ENCODE peak calls at places on chromosomes 2 and 18, in four cellular contexts. A is mucosa of descending colon, O is progenitor cell of endocrine pancreas, Z is AML-193. G is an unnamed sample.

GRCh38 chr18:45254683-45255082 is 360.6 kb upstream of the SLC14A2 start:
- DNase-seq in A (no peak), O (no peak), Z (no peak), G (no peak)

GRCh38 chr2:225040862-225041209 is 1.4 kb downstream of the DOCK10 start:
- DNase-seq in A (peak), O (no peak), Z (peak), G (no peak)

GRCh38 chr18:49321800-49322461 is 138.5 kb downstream of the DYM start:
- DNase-seq in A (no peak), O (no peak), Z (no peak), G (no peak)

GRCh38 chr18:45568017-45568416 is 47.3 kb upstream of the SLC14A2 start:
- DNase-seq in A (no peak), O (no peak), Z (no peak), G (no peak)

GRCh38 chr2:135826561-135826960 is 10.4 kb downstream of the LCT start:
- DNase-seq in A (no peak), O (no peak), Z (no peak), G (no peak)

GRCh38 chr2:174328309-174329156 is 6.2 kb upstream of the SP9 start:
- DNase-seq in A (no peak), O (no peak), Z (no peak), G (no peak)

GRCh38 chr18:55100817-55101457 is 141.7 kb upstream of the CCDC68 start:
- DNase-seq in A (no peak), O (no peak), Z (no peak), G (no peak)

GRCh38 chr2:161956751-161957150 is 117.3 kb downstream of the DPP4 start:
- DNase-seq in A (no peak), O (no peak), Z (no peak), G (no peak)

GRCh38 chr2:7860693-7861092 is 821.2 kb upstream of the ID2 start:
- DNase-seq in A (no peak), O (no peak), Z (no peak), G (no peak)

GRCh38 chr18:50928551-50928950 is 39.3 kb upstream of the ELAC1 start:
- DNase-seq in A (no peak), O (no peak), Z (no peak), G (no peak)

GRCh38 chr2:233446616-233447305 is 92.5 kb downstream of the DGKD start:
- DNase-seq in A (no peak), O (no peak), Z (no peak), G (no peak)

GRCh38 chr2:46385786-46386577 is 88.8 kb downstream of the EPAS1 start:
- DNase-seq in A (no peak), O (no peak), Z (peak), G (no peak)

GRCh38 chr2:40361478-40361877 is 90.4 kb downstream of the SLC8A1 start:
- DNase-seq in A (no peak), O (no peak), Z (no peak), G (no peak)

G was measured in stomach.